ENCODE peak calls at places on chromosomes 2 and 18, in six cellular contexts. One of them, this sample, is unnamed.

GRCh38 chr18:9433616-9434239 is 41.6 kb upstream of the RALBP1 start:
- DNase-seq in breast epithelium: no peak
- DNase-seq in progenitor cell of endocrine pancreas: no peak
- DNase-seq in cerebellum: no peak
- DNase-seq in NCI-H1092 treated with DMSO at 0.1 percent for 48 hours: no peak
- DNase-seq in GM12865: no peak
- DNase-seq in this sample: peak

GRCh38 chr2:127313359-127313758 is 19.4 kb upstream of the ERCC3 start:
- DNase-seq in NCI-H1092 treated with DMSO at 0.1 percent for 48 hours: no peak
- DNase-seq in cerebellum: no peak
- DNase-seq in progenitor cell of endocrine pancreas: no peak
- DNase-seq in breast epithelium: no peak
- DNase-seq in GM12865: peak
- DNase-seq in this sample: no peak

GRCh38 chr2:205695460-205695979 is 13.2 kb downstream of the NRP2 start:
- DNase-seq in NCI-H1092 treated with DMSO at 0.1 percent for 48 hours: no peak
- DNase-seq in breast epithelium: no peak
- DNase-seq in progenitor cell of endocrine pancreas: no peak
- DNase-seq in cerebellum: no peak
- DNase-seq in GM12865: no peak
- DNase-seq in this sample: no peak

GRCh38 chr18:69102959-69103358 is 297.7 kb upstream of the DOK6 start:
- DNase-seq in breast epithelium: no peak
- DNase-seq in progenitor cell of endocrine pancreas: no peak
- DNase-seq in cerebellum: no peak
- DNase-seq in NCI-H1092 treated with DMSO at 0.1 percent for 48 hours: no peak
- DNase-seq in GM12865: no peak
- DNase-seq in this sample: no peak

GRCh38 chr2:54632733-54633692 is 90.4 kb upstream of the EML6 start:
- DNase-seq in progenitor cell of endocrine pancreas: no peak
- DNase-seq in cerebellum: no peak
- DNase-seq in NCI-H1092 treated with DMSO at 0.1 percent for 48 hours: no peak
- DNase-seq in breast epithelium: no peak
- DNase-seq in GM12865: peak
- DNase-seq in this sample: no peak

GRCh38 chr18:77103991-77104521 is 28.5 kb downstream of the MBP start:
- DNase-seq in breast epithelium: no peak
- DNase-seq in GM12865: no peak
- DNase-seq in NCI-H1092 treated with DMSO at 0.1 percent for 48 hours: no peak
- DNase-seq in cerebellum: no peak
- DNase-seq in progenitor cell of endocrine pancreas: no peak
- DNase-seq in this sample: no peak

GRCh38 chr2:196630531-196630930 is 9.0 kb upstream of the CCDC150 start:
- DNase-seq in GM12865: no peak
- DNase-seq in breast epithelium: no peak
- DNase-seq in progenitor cell of endocrine pancreas: no peak
- DNase-seq in NCI-H1092 treated with DMSO at 0.1 percent for 48 hours: no peak
- DNase-seq in cerebellum: no peak
- DNase-seq in this sample: no peak

GRCh38 chr2:26587966-26588365 is 53.2 kb downstream of the CIB4 start:
- DNase-seq in GM12865: no peak
- DNase-seq in progenitor cell of endocrine pancreas: no peak
- DNase-seq in NCI-H1092 treated with DMSO at 0.1 percent for 48 hours: no peak
- DNase-seq in cerebellum: no peak
- DNase-seq in breast epithelium: no peak
- DNase-seq in this sample: no peak

GRCh38 chr2:13193075-13193474 is 476.3 kb downstream of the TRIB2 start:
- DNase-seq in breast epithelium: no peak
- DNase-seq in cerebellum: no peak
- DNase-seq in GM12865: peak
- DNase-seq in progenitor cell of endocrine pancreas: no peak
- DNase-seq in NCI-H1092 treated with DMSO at 0.1 percent for 48 hours: no peak
- DNase-seq in this sample: no peak

GRCh38 chr2:48890732-48891131 is 135.2 kb upstream of the LHCGR start:
- DNase-seq in progenitor cell of endocrine pancreas: no peak
- DNase-seq in cerebellum: no peak
- DNase-seq in GM12865: no peak
- DNase-seq in NCI-H1092 treated with DMSO at 0.1 percent for 48 hours: no peak
- DNase-seq in breast epithelium: no peak
- DNase-seq in this sample: no peak

GRCh38 chr18:37270046-37270665 is 295.4 kb downstream of the CELF4 start:
- DNase-seq in breast epithelium: no peak
- DNase-seq in GM12865: peak
- DNase-seq in progenitor cell of endocrine pancreas: peak
- DNase-seq in cerebellum: no peak
- DNase-seq in NCI-H1092 treated with DMSO at 0.1 percent for 48 hours: no peak
- DNase-seq in this sample: no peak

GRCh38 chr18:36424741-36425142 is 127.2 kb downstream of the FHOD3 start:
- DNase-seq in breast epithelium: no peak
- DNase-seq in GM12865: peak
- DNase-seq in progenitor cell of endocrine pancreas: no peak
- DNase-seq in cerebellum: no peak
- DNase-seq in NCI-H1092 treated with DMSO at 0.1 percent for 48 hours: no peak
- DNase-seq in this sample: no peak

GRCh38 chr2:65053199-65053598 is 3.0 kb upstream of the CEP68 start:
- DNase-seq in NCI-H1092 treated with DMSO at 0.1 percent for 48 hours: no peak
- DNase-seq in breast epithelium: no peak
- DNase-seq in cerebellum: no peak
- DNase-seq in GM12865: peak
- DNase-seq in progenitor cell of endocrine pancreas: no peak
- DNase-seq in this sample: no peak

GRCh38 chr2:82124629-82125028 is 1820.1 kb upstream of the LRRTM1 start:
- DNase-seq in cerebellum: no peak
- DNase-seq in NCI-H1092 treated with DMSO at 0.1 percent for 48 hours: no peak
- DNase-seq in progenitor cell of endocrine pancreas: no peak
- DNase-seq in GM12865: no peak
- DNase-seq in breast epithelium: no peak
- DNase-seq in this sample: no peak

GRCh38 chr2:24820175-24820513 is 26.9 kb downstream of the CENPO start:
- DNase-seq in GM12865: no peak
- DNase-seq in progenitor cell of endocrine pancreas: no peak
- DNase-seq in cerebellum: no peak
- DNase-seq in breast epithelium: no peak
- DNase-seq in NCI-H1092 treated with DMSO at 0.1 percent for 48 hours: no peak
- DNase-seq in this sample: no peak

GRCh38 chr2:241680827-241681599 is 5.6 kb downstream of the DTYMK start:
- DNase-seq in breast epithelium: no peak
- DNase-seq in cerebellum: no peak
- DNase-seq in GM12865: no peak
- DNase-seq in progenitor cell of endocrine pancreas: no peak
- DNase-seq in NCI-H1092 treated with DMSO at 0.1 percent for 48 hours: no peak
- DNase-seq in this sample: no peak

GRCh38 chr18:74942319-74942910 is 266.5 kb downstream of the PTGR3 start:
- DNase-seq in breast epithelium: no peak
- DNase-seq in GM12865: peak
- DNase-seq in progenitor cell of endocrine pancreas: no peak
- DNase-seq in cerebellum: no peak
- DNase-seq in NCI-H1092 treated with DMSO at 0.1 percent for 48 hours: no peak
- DNase-seq in this sample: no peak

GRCh38 chr2:185417111-185417510 is 321.5 kb upstream of the FSIP2 start:
- DNase-seq in NCI-H1092 treated with DMSO at 0.1 percent for 48 hours: no peak
- DNase-seq in cerebellum: no peak
- DNase-seq in breast epithelium: no peak
- DNase-seq in GM12865: no peak
- DNase-seq in progenitor cell of endocrine pancreas: no peak
- DNase-seq in this sample: no peak

GRCh38 chr2:217660423-217660822 is 342.4 kb downstream of the TNS1 start:
- DNase-seq in progenitor cell of endocrine pancreas: no peak
- DNase-seq in cerebellum: no peak
- DNase-seq in breast epithelium: no peak
- DNase-seq in GM12865: no peak
- DNase-seq in NCI-H1092 treated with DMSO at 0.1 percent for 48 hours: no peak
- DNase-seq in this sample: no peak

GRCh38 chr2:150674283-150674682 is 186.8 kb upstream of the RND3 start:
- DNase-seq in progenitor cell of endocrine pancreas: no peak
- DNase-seq in cerebellum: no peak
- DNase-seq in breast epithelium: no peak
- DNase-seq in GM12865: no peak
- DNase-seq in NCI-H1092 treated with DMSO at 0.1 percent for 48 hours: no peak
- DNase-seq in this sample: no peak

GRCh38 chr18:58042826-58043362 is 1.1 kb upstream of the NEDD4L start:
- DNase-seq in breast epithelium: no peak
- DNase-seq in NCI-H1092 treated with DMSO at 0.1 percent for 48 hours: no peak
- DNase-seq in GM12865: peak
- DNase-seq in cerebellum: no peak
- DNase-seq in progenitor cell of endocrine pancreas: no peak
- DNase-seq in this sample: no peak

GRCh38 chr18:48572402-48573126 is 33.7 kb downstream of the CTIF start:
- DNase-seq in cerebellum: no peak
- DNase-seq in progenitor cell of endocrine pancreas: no peak
- DNase-seq in breast epithelium: no peak
- DNase-seq in NCI-H1092 treated with DMSO at 0.1 percent for 48 hours: no peak
- DNase-seq in GM12865: no peak
- DNase-seq in this sample: no peak

GRCh38 chr2:112173646-112174319 is 35.6 kb downstream of the FBLN7 start:
- DNase-seq in cerebellum: no peak
- DNase-seq in progenitor cell of endocrine pancreas: no peak
- DNase-seq in breast epithelium: no peak
- DNase-seq in GM12865: peak
- DNase-seq in NCI-H1092 treated with DMSO at 0.1 percent for 48 hours: no peak
- DNase-seq in this sample: no peak

GRCh38 chr2:57550912-57551311 is 495.7 kb upstream of the VRK2 start:
- DNase-seq in GM12865: no peak
- DNase-seq in breast epithelium: no peak
- DNase-seq in cerebellum: no peak
- DNase-seq in progenitor cell of endocrine pancreas: no peak
- DNase-seq in NCI-H1092 treated with DMSO at 0.1 percent for 48 hours: no peak
- DNase-seq in this sample: no peak

GRCh38 chr2:56009758-56010534 is 86.4 kb upstream of the EFEMP1 start:
- DNase-seq in cerebellum: no peak
- DNase-seq in breast epithelium: no peak
- DNase-seq in progenitor cell of endocrine pancreas: no peak
- DNase-seq in GM12865: peak
- DNase-seq in NCI-H1092 treated with DMSO at 0.1 percent for 48 hours: peak
- DNase-seq in this sample: peak

GRCh38 chr2:55113976-55114564 is 63.8 kb upstream of the RTN4 start:
- DNase-seq in GM12865: no peak
- DNase-seq in breast epithelium: no peak
- DNase-seq in progenitor cell of endocrine pancreas: no peak
- DNase-seq in NCI-H1092 treated with DMSO at 0.1 percent for 48 hours: no peak
- DNase-seq in cerebellum: no peak
- DNase-seq in this sample: no peak

GRCh38 chr2:40434638-40435296 is 17.1 kb downstream of the SLC8A1 start:
- DNase-seq in breast epithelium: no peak
- DNase-seq in GM12865: no peak
- DNase-seq in NCI-H1092 treated with DMSO at 0.1 percent for 48 hours: no peak
- DNase-seq in cerebellum: no peak
- DNase-seq in progenitor cell of endocrine pancreas: no peak
- DNase-seq in this sample: no peak

GRCh38 chr2:175597286-175597685 is 404.8 kb downstream of the LNPK start:
- DNase-seq in NCI-H1092 treated with DMSO at 0.1 percent for 48 hours: no peak
- DNase-seq in GM12865: no peak
- DNase-seq in cerebellum: no peak
- DNase-seq in progenitor cell of endocrine pancreas: no peak
- DNase-seq in breast epithelium: no peak
- DNase-seq in this sample: no peak

GRCh38 chr18:46704189-46704588 is 47.2 kb upstream of the LOXHD1 start:
- DNase-seq in breast epithelium: no peak
- DNase-seq in cerebellum: no peak
- DNase-seq in GM12865: no peak
- DNase-seq in progenitor cell of endocrine pancreas: no peak
- DNase-seq in NCI-H1092 treated with DMSO at 0.1 percent for 48 hours: no peak
- DNase-seq in this sample: no peak

GRCh38 chr18:61998957-61999356 is 106.2 kb upstream of the RNF152 start:
- DNase-seq in cerebellum: no peak
- DNase-seq in NCI-H1092 treated with DMSO at 0.1 percent for 48 hours: no peak
- DNase-seq in breast epithelium: no peak
- DNase-seq in progenitor cell of endocrine pancreas: no peak
- DNase-seq in GM12865: no peak
- DNase-seq in this sample: no peak

This sample was measured in G401.